ENCODE peak calls at places on chromosomes 2 and 18, in four cellular contexts. V, L, B and C are unnamed samples.

GRCh38 chr2:177255227-177255601 is 9.3 kb downstream of the NFE2L2 start:
- DNase-seq in L (no peak), B (no peak), V (no peak), C (no peak)

GRCh38 chr2:221484761-221485499 is 87.2 kb downstream of the EPHA4 start:
- DNase-seq in L (no peak), B (no peak), V (no peak), C (no peak)

GRCh38 chr2:196586511-196586991 is 53.0 kb upstream of the CCDC150 start:
- DNase-seq in B (no peak), V (no peak), L (no peak), C (no peak)

GRCh38 chr2:91477731-91478672 is 2786.5 kb downstream of the RPIA start:
- DNase-seq in V (no peak), L (no peak), B (peak; percentile 44), C (peak; percentile 40)

GRCh38 chr2:209451209-209451822 is 27.5 kb downstream of the MAP2 start:
- DNase-seq in V (no peak), B (no peak), L (no peak), C (no peak)

GRCh38 chr18:2306641-2307040 is 264.7 kb downstream of the METTL4 start:
- DNase-seq in V (no peak), L (no peak), B (no peak), C (no peak)

GRCh38 chr2:226963528-226963927 is 127.7 kb downstream of the RHBDD1 start:
- DNase-seq in V (no peak), L (no peak), B (no peak), C (no peak)

GRCh38 chr2:45992746-45993475 is 304.3 kb upstream of the EPAS1 start:
- DNase-seq in V (no peak), B (no peak), L (no peak), C (no peak)

GRCh38 chr2:11454824-11455223 is 11.1 kb downstream of the E2F6 start:
- DNase-seq in L (no peak), V (no peak), B (no peak), C (no peak)

GRCh38 chr2:28164280-28164801 is 228.3 kb upstream of the FOSL2 start:
- DNase-seq in L (peak; percentile 63), V (no peak), B (no peak), C (no peak)

GRCh38 chr18:8911408-8912340 is 190.8 kb upstream of the NDUFV2 start:
- DNase-seq in V (no peak), L (no peak), B (no peak), C (no peak)

GRCh38 chr18:9025104-9025838 is 77.2 kb upstream of the NDUFV2 start:
- DNase-seq in B (no peak), L (no peak), V (no peak), C (no peak)

GRCh38 chr2:206984206-206984605 is 44.9 kb downstream of the CPO start:
- DNase-seq in B (no peak), L (no peak), V (no peak), C (no peak)

GRCh38 chr2:239327536-239328305 is 73.1 kb downstream of the HDAC4 start:
- DNase-seq in L (no peak), B (peak; percentile 40), V (no peak), C (no peak)

GRCh38 chr2:148701039-148701438 is 56.5 kb downstream of the EPC2 start:
- DNase-seq in B (no peak), L (no peak), V (no peak), C (no peak)

GRCh38 chr2:10765914-10766313 is 44.5 kb downstream of the ATP6V1C2 start:
- DNase-seq in L (no peak), B (no peak), V (no peak), C (no peak)

GRCh38 chr2:149597050-149598013 is 9.8 kb upstream of the MMADHC start:
- DNase-seq in B (peak; percentile 38), L (peak; percentile 51), V (peak; percentile 57), C (peak; percentile 45)

GRCh38 chr2:74488643-74489481 is 6.0 kb downstream of the TTC31 start:
- DNase-seq in V (no peak), B (no peak), L (no peak), C (no peak)

GRCh38 chr18:57095884-57096283 is 51.0 kb upstream of the BOD1L2 start:
- DNase-seq in B (no peak), V (no peak), L (no peak), C (no peak)

GRCh38 chr2:10750610-10751009 is 29.2 kb downstream of the ATP6V1C2 start:
- DNase-seq in L (no peak), V (no peak), B (no peak), C (no peak)

GRCh38 chr2:158066046-158066713 is 35.5 kb upstream of the UPP2 start:
- DNase-seq in L (no peak), B (no peak), V (no peak), C (no peak)

GRCh38 chr2:150570712-150571111 is 83.2 kb upstream of the RND3 start:
- DNase-seq in L (no peak), B (no peak), V (no peak), C (no peak)

GRCh38 chr2:111905990-111906735 is 7.8 kb downstream of the MERTK start:
- DNase-seq in L (no peak), B (no peak), V (no peak), C (no peak)

GRCh38 chr18:36141576-36141975 is 11.9 kb downstream of the ELP2 start:
- DNase-seq in L (no peak), V (no peak), B (no peak), C (no peak)

GRCh38 chr2:88053301-88053700 is 2.3 kb downstream of the KRCC1 start:
- DNase-seq in V (peak; percentile 59), L (no peak), B (no peak), C (no peak)

GRCh38 chr2:47201224-47201623 is 46.1 kb upstream of the STPG4 start:
- DNase-seq in V (no peak), B (no peak), L (no peak), C (no peak)

GRCh38 chr18:59566507-59566906 is 130.7 kb downstream of the CCBE1 start:
- DNase-seq in V (no peak), B (no peak), L (no peak), C (no peak)

GRCh38 chr2:163266772-163267171 is 428.2 kb upstream of the KCNH7 start:
- DNase-seq in V (no peak), B (no peak), L (no peak), C (no peak)

GRCh38 chr2:134446431-134447091 is 192.7 kb downstream of the MGAT5 start:
- DNase-seq in L (no peak), B (no peak), V (no peak), C (no peak)
- H3K27ac ChIP-seq in L (no peak overlapping the region), B (no peak overlapping the region), V (no peak overlapping the region), C (no peak overlapping the region)

DNA sequence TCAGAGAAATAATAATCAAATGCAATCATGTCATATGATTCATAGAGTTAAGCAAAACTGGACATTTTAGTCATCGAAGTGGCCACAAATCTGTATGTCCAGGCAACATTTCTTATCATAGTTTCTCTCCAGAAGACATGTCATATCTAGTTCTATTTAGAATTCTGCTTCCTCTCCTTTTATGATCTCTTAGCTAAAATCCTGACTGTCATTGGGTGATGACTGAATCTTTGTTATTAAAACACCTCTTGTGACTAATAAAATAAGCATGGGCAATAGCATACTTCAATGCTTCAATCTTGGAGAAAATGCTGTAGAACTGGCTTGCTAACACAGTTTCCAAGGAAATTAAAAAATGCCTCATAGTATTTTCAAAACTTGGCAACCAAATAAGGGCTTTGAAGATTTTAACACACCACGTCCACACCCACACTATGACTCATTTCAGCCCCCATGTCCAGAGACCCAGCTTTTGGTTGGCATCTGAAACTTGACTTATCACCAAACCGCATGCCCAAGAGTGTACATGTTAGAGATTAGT is 106.6 kb upstream of the ETAA1 start:
- DNase-seq in V (no peak), B (no peak), L (no peak), C (no peak)
- H3K4me1 ChIP-seq in V (no peaks in the 10 kb centered on the region), B (no peaks in the 10 kb centered on the region), L (no peaks in the 10 kb centered on the region), C (no peaks in the 10 kb centered on the region)

GRCh38 chr2:44543773-44544725 is 182.3 kb downstream of the CAMKMT start:
- DNase-seq in B (no peak), V (no peak), L (no peak), C (no peak)

GRCh38 chr2:44542520-44542919 is 180.8 kb downstream of the CAMKMT start:
- DNase-seq in L (no peak), B (no peak), V (no peak), C (no peak)

GRCh38 chr2:44546469-44547127 is 184.9 kb downstream of the CAMKMT start:
- DNase-seq in L (no peak), B (no peak), V (no peak), C (no peak)

GRCh38 chr2:44547713-44548112 is 186.0 kb downstream of the CAMKMT start:
- DNase-seq in L (no peak), B (peak; percentile 56), V (no peak), C (no peak)

GRCh38 chr2:44544991-44545390 is 183.2 kb downstream of the CAMKMT start:
- DNase-seq in B (no peak), L (no peak), V (no peak), C (no peak)
- H3K27ac ChIP-seq in B (no peak overlapping the region), L (no peak overlapping the region), V (no peak overlapping the region), C (no peak overlapping the region)

GRCh38 chr2:240997141-240997855 is 1.1 kb upstream of the SNED1 start:
- DNase-seq in B (peak; percentile 40), V (peak; percentile 66), L (peak; percentile 60), C (no peak)
- H3K4me1 ChIP-seq in B (peaks cover 48% of the 10 kb centered on the region), V (peaks cover 31% of the 10 kb centered on the region), L (peaks cover 19% of the 10 kb centered on the region), C (peaks cover 30% of the 10 kb centered on the region)

GRCh38 chr2:182804128-182804527 is 62.3 kb downstream of the FRZB start:
- DNase-seq in B (no peak), L (no peak), V (no peak), C (no peak)
- H3K27ac ChIP-seq in B (no peak overlapping the region), L (no peak overlapping the region), V (no peak overlapping the region), C (no peak overlapping the region)

DNA sequence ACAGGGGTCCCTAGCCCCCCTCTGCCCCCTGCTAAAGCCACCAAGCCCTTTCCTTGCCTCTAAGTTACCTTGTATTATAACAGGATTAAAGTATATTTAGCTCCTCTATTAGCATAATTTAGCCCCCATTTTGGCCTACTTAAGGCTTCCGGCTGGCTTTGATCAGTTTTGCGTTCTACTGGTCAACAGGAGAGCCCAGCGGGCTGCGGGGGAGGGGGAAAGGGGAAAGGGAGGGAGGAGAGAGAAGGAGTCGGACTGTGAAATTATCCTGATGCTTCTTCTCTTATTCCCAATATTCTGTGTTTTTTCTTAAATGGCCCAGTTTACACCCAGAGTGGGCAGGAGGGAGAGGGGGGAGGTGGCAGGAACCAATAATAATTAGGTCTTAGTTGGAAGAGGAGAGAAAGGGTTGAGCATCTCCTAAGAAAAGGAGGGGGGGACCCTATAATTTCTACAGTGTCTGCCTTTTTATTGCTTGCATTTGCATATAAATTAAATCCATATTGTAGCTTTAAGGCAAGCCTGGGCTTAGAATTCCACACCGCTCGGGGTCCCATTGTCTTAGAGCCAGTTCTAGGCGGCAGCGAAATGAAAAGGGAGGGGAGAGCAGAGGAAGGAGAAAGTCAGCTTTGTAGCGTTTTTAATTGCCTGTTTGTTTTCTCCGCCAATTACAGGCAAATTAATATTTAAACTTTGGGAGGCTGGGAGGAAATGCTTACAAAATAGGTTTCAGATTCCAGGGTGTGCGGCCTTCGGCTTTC is 39.6 kb downstream of the EN1 start:
- DNase-seq in V (no peak), B (no peak), L (no peak), C (no peak)
- H3K4me1 ChIP-seq in V (no peaks in the 10 kb centered on the region), B (no peaks in the 10 kb centered on the region), L (no peaks in the 10 kb centered on the region), C (peaks cover 4% of the 10 kb centered on the region)

GRCh38 chr2:160747771-160748170 is 254.2 kb upstream of the RBMS1 start:
- DNase-seq in L (no peak), B (no peak), V (no peak), C (no peak)
- H3K27ac ChIP-seq in L (no peak overlapping the region), B (no peak overlapping the region), V (no peak overlapping the region), C (no peak overlapping the region)